ENCODE peak calls at places on chromosomes 6 and 20, in four cellular contexts. P is fibroblast of lung, B is H1, K is K562. C is an unnamed sample. For H3K27me3 and H4K20me1, the result is how much of the 10 kb centered on the place peaks cover.

GRCh38 chr6:160765412-160765811 is 63.4 kb downstream of the PLG start:
- DNase-seq in P (no peak), B (no peak), K (no peak), C (no peak)

GRCh38 chr6:30259140-30260035 is 46.2 kb upstream of the TRIM26 start:
- DNase-seq in P (peak), B (peak), K (no peak), C (peak)

GRCh38 chr6:99467509-99468106 is 42.5 kb upstream of the PNISR start:
- DNase-seq in P (peak), B (no peak), K (peak), C (peak)

GRCh38 chr20:47030271-47030810 is 135.7 kb downstream of the EYA2 start:
- DNase-seq in P (no peak), B (no peak), K (no peak), C (no peak)

GRCh38 chr6:139973602-139974373 is 599.3 kb upstream of the CITED2 start:
- DNase-seq in P (peak), B (no peak), K (no peak), C (peak)

GRCh38 chr6:94478178-94479140 is 1059.1 kb upstream of the EPHA7 start:
- DNase-seq in P (no peak), B (no peak), K (no peak), C (no peak)

GRCh38 chr6:26170951-26171841 is 84.0 kb downstream of the HFE start:
- DNase-seq in P (no peak), B (no peak), K (no peak), C (no peak)

GRCh38 chr6:89797317-89797716 is 22.3 kb downstream of the MDN1 start:
- DNase-seq in P (peak), B (no peak), K (no peak), C (no peak)

GRCh38 chr6:163408352-163408991 is 6.0 kb upstream of the QKI start:
- DNase-seq in P (no peak), B (no peak), K (no peak), C (no peak)

GRCh38 chr20:16475225-16475624 is 98.0 kb downstream of the KIF16B start:
- DNase-seq in P (peak), B (no peak), K (no peak), C (no peak)

GRCh38 chr6:129732034-129732433 is 22.1 kb upstream of the ARHGAP18 start:
- DNase-seq in P (peak), B (no peak), K (no peak), C (no peak)

GRCh38 chr6:40585661-40586269 is 1.4 kb downstream of the LRFN2 start:
- DNase-seq in P (no peak), B (peak), K (no peak), C (no peak)

DNA sequence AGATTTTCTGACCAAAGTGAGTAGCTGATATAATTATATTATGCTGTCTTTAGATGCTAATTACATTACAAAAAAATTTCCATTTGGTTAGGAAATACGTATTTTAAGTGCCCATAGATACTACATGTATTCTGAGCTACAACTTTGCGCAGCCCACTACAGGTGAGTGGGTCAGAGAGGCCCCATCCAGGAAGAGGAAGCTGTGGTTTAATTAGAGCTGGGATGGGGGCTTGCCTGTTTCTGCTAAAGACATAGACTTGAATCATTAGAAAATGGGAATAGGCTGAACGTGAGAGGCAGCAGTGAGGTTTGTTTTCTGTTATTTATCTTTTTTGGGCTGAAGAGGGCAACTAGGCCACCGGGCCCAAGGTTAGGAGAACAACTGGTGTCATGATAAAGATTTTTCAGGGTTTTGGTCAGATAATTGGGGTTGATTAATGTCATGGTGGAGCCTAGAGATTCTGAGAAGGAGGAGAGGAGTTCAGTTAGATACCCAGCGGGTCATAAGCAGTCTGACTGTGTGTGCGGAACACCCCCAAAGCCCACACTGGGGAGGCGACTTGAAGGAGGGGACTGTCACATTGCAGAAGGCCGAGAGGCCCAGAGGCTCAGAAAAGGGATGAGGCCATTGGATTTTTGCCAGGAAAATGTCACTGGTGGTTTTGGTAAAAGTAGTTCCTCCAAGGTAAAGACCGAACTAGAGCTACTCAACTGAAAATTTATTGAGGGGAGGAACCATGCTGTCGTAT is 14.6 kb upstream of the IRF4 start:
- DNase-seq in P (no peak), B (no peak), K (no peak), C (no peak)
- H3K27me3 ChIP-seq in P (under half), B (under half), K (half or more), C (under half)

DNA sequence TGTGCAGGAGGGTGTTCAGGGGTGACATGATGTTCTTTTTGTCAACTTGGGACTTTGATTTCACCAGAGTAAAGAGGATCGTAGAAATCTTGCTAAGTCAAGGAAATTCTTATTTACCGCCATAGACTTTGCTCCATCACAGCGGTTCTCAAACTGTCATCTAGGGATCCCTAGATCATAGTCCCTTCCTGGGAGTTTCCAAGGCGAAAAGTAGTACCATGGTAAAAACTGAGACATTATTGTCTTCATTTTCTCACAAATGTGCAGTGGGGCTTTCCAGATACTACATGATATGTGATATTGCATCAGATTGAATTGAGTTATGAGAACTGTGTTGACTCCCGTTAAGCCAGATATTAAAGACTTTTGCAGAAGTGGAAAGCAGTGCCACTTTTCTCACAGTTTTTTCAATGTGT is 79.7 kb downstream of the JARID2 start:
- DNase-seq in P (no peak), B (no peak), K (no peak), C (no peak)
- H4K20me1 ChIP-seq in P (under half), B (half or more), K (under half), C (under half)

DNA sequence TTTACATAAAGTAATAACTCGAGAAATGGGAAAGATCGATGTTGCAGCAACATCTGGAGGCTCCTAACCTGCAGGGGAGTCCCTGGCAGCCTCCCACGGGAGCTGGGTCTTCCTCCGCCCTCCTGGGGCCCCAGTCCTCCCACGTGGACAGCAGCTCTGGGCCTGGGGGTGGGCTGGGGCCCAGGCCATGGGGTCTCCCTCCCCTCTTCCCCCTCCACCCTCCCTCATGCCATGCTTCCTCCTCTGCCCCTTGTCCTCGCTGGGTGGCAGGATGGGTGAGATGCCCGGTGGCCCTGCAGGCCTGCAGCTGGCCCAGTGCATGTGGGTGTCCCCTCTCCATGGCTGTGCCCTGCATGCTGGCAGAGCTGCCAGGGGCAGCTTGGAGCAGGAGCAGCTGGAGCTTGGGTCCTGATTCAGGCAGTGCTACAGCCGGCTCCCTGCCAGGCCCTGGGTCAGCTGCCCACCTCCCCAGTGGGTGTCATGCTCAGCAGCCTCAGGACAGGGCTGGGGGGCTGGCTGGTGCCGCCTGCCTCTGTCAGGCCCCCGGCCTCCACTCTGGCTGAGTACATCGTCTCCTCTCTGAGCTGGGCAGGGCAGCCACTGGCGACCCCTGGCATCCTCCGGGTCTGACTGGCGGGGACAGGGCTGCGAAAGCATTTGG is 48.9 kb upstream of the BHLHE23 start:
- DNase-seq in P (no peak), B (no peak), K (no peak), C (no peak)
- H3K27me3 ChIP-seq in P (under half), B (under half), K (half or more), C (under half)

GRCh38 chr6:149362289-149362688 is 37.8 kb upstream of the SUMO4 start:
- DNase-seq in P (no peak), B (no peak), K (no peak), C (no peak)

GRCh38 chr6:149363154-149363553 is 36.9 kb upstream of the SUMO4 start:
- DNase-seq in P (no peak), B (no peak), K (no peak), C (no peak)

GRCh38 chr6:149359439-149359838 is 40.6 kb upstream of the SUMO4 start:
- DNase-seq in P (no peak), B (no peak), K (no peak), C (no peak)

GRCh38 chr6:149357726-149358538 is 40.4 kb downstream of the TAB2 start:
- DNase-seq in P (no peak), B (no peak), K (no peak), C (no peak)

DNA sequence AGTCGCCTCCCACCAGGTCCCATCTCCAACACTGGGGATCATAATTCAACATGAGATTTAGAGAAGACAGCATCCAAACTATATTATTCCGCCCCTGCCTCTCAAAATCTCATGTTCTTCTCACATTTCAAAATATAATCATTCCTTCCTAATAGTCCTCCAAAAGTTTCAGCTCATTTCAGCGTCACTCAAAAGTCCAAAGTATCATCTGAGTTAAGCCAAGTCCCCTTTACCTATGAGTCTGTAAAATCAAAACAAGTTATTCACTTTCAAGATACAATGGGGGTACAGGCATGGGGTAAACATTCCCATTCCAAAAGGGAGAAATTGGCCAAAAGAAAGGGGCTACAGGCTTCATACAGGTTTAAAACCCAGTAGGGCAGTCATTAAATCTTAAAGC is 39.5 kb upstream of the SUMO4 start:
- DNase-seq in P (no peak), B (no peak), K (no peak), C (no peak)
- H4K20me1 ChIP-seq in P (under half), B (under half), K (under half), C (under half)

DNA sequence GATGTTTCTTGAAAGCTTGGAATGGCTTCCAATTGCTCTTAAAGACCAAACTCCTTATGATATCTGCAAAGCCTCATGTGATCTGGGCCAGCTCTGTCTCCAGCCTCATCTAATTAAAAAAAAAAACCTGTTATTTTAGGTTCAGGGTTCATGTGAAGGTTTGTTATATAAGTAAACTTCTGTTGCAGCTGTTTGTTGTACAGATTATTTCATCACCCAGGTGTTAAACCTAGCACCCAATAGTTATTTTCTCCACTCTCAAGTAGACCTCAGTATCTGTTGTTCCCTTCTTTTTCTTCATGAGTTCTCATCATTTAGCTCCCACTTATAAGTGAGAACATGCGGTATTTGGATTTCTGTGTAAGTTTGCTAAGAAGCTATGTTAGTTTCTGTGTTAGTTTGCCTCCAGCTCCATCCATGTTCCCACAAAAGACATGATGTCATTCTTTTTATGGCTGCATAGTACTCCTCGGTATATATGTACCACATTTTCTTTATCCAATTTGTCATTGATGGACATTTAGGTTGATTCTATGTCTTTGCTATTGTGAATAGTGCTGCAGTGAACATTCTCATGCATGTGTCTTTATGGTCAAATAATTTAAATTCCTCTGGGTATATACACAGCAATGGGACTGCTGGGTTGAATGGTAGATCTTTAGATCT is 30.2 kb upstream of the TFB1M start:
- DNase-seq in P (no peak), B (no peak), K (no peak), C (no peak)
- H3K27me3 ChIP-seq in P (under half), B (under half), K (under half), C (under half)

GRCh38 chr6:36685198-36685919 is 6.8 kb downstream of the CDKN1A start:
- DNase-seq in P (no peak), B (no peak), K (no peak), C (no peak)

GRCh38 chr6:36683145-36683655 is 4.7 kb downstream of the CDKN1A start:
- DNase-seq in P (no peak), B (no peak), K (no peak), C (no peak)

GRCh38 chr6:36685926-36686667 is 7.6 kb downstream of the CDKN1A start:
- DNase-seq in P (no peak), B (no peak), K (no peak), C (no peak)

GRCh38 chr6:36683656-36684446 is 5.3 kb downstream of the CDKN1A start:
- DNase-seq in P (no peak), B (no peak), K (no peak), C (no peak)

GRCh38 chr6:36684447-36684812 is 5.9 kb downstream of the CDKN1A start:
- DNase-seq in P (no peak), B (no peak), K (no peak), C (no peak)
- H4K20me1 ChIP-seq in P (under half), B (under half), K (under half), C (under half)

C was measured in endothelial cell of umbilical vein.